ENCODE peak calls at places on chromosomes 4 and X, in five cellular contexts. O is HepG2, T is H1, G is GM12878, H is HCT116. Z is an unnamed sample.

GRCh38 chrX:50470103-50471031 is at the start of gene DGKK:
- DNase-seq in G (no peak), O (peak; percentile 67), T (no peak), H (no peak), Z (no peak)

GRCh38 chr4:102586002-102586643 is 85.0 kb downstream of the NFKB1 start:
- DNase-seq in H (no peak), O (no peak), T (no peak), G (peak; percentile 51), Z (no peak)

GRCh38 chr4:113446019-113446418 is 315.5 kb downstream of the CAMK2D start:
- DNase-seq in H (peak; percentile 98), G (no peak), T (no peak), O (peak; percentile 24), Z (no peak)

GRCh38 chr4:44046491-44046890 is 402.1 kb downstream of the KCTD8 start:
- DNase-seq in T (no peak), H (no peak), G (no peak), O (no peak), Z (no peak)

GRCh38 chrX:6225307-6226052 is 3.2 kb downstream of the NLGN4X start:
- DNase-seq in G (no peak), T (no peak), O (no peak), H (no peak), Z (peak; percentile 4)

GRCh38 chr4:186771624-186772023 is 48.0 kb upstream of the FAT1 start:
- DNase-seq in H (no peak), O (no peak), T (no peak), G (no peak), Z (no peak)

GRCh38 chrX:10089378-10089795 is 67.4 kb upstream of the CLCN4 start:
- DNase-seq in H (no peak), G (no peak), O (no peak), T (no peak), Z (no peak)

GRCh38 chr4:2332976-2333319 is 71.0 kb upstream of the MXD4 start:
- DNase-seq in H (no peak), G (no peak), O (no peak), T (no peak), Z (no peak)

GRCh38 chrX:137646472-137646871 is 80.5 kb downstream of the ZIC3 start:
- DNase-seq in O (no peak), H (no peak), T (no peak), G (no peak), Z (no peak)

GRCh38 chr4:144351306-144351705 is 210.8 kb upstream of the GYPA start:
- DNase-seq in G (no peak), H (no peak), O (no peak), T (no peak), Z (no peak)

GRCh38 chr4:6472008-6472386 is 417 bp downstream of the PPP2R2C start:
- DNase-seq in H (no peak), O (no peak), G (no peak), T (no peak), Z (no peak)

GRCh38 chr4:121991968-121992367 is 40.1 kb upstream of the TRPC3 start:
- DNase-seq in T (no peak), G (no peak), O (no peak), H (no peak), Z (no peak)

GRCh38 chr4:149344436-149344835 is 471.2 kb downstream of the IQCM start:
- DNase-seq in H (no peak), T (no peak), O (no peak), G (no peak), Z (no peak)

DNA sequence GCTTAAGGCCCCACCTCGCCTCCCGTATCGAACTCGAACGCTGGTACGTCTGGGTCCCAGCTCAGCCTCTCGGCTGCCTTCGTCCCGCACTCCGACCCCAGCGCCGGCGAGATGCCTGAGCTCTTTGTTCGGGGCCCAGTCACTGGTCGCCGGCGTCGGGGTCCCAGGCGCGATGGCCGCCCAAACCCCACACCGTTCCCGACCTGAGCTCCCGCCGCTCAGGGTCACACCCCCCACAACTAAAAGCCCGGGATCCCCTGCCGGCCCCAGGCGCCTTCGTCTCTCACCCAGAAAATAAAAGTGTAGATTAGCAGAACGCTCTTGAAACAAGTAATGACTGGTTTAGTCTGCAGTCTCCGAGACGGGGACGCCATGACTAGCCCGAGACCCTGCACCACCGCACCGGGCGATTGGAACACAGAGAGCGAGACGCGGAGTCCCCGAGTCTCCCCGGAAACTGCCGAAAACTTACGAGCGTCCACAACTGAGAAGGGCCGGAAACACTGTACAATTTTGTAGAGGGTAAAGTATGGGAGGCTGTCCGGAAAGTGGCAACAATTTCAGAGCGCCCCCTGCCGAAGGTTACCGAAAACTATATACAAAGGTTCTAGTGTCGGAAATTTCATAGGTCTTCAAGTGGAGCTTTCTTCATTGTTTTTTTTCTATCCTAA is at the start of gene TSPAN6:
- DNase-seq in O (peak; percentile 86), H (peak; percentile 81), T (peak; percentile 47), G (no peak), Z (peak; percentile 11)
- TF ChIP-seq RAD21 in O (peak; percentile 18), H (peak; percentile 46), T (peak; percentile 22), G (peak; percentile 14), Z (no peak)

GRCh38 chr4:182746876-182747275 is 170.3 kb downstream of the DCTD start:
- DNase-seq in H (no peak), G (no peak), T (no peak), O (no peak), Z (no peak)

GRCh38 chr4:182748949-182749348 is 168.2 kb downstream of the DCTD start:
- DNase-seq in G (no peak), O (no peak), H (no peak), T (no peak), Z (no peak)

GRCh38 chr4:182743815-182744214 is 173.4 kb downstream of the DCTD start:
- DNase-seq in H (no peak), G (no peak), T (no peak), O (no peak), Z (no peak)

GRCh38 chr4:182748283-182748682 is 168.9 kb downstream of the DCTD start:
- DNase-seq in O (no peak), T (no peak), G (no peak), H (no peak), Z (no peak)

GRCh38 chr4:182745268-182745667 is 171.9 kb downstream of the DCTD start:
- DNase-seq in O (no peak), T (no peak), G (no peak), H (no peak), Z (no peak)
- TF ChIP-seq SP1 in O (no peak), T (no peak), G (no peak), H (no peak), Z (no peak)

GRCh38 chrX:15790766-15791380 is 589 bp downstream of the ZRSR2 start:
- DNase-seq in T (no peak), O (no peak), G (peak; percentile 13), H (no peak), Z (no peak)
- TF ChIP-seq RAD21 in T (no peak), O (no peak), G (no peak), H (no peak), Z (no peak)

GRCh38 chr4:53778122-53778521 is 186.8 kb upstream of the LNX1 start:
- DNase-seq in G (no peak), H (no peak), O (no peak), T (no peak), Z (no peak)
- TF ChIP-seq SP1 in G (no peak), H (no peak), O (no peak), T (no peak), Z (no peak)

GRCh38 chr4:24992968-24993367 is 37.8 kb downstream of the LGI2 start:
- DNase-seq in G (no peak), H (no peak), O (no peak), T (no peak), Z (no peak)

GRCh38 chr4:24989327-24989726 is 41.4 kb downstream of the LGI2 start:
- DNase-seq in H (no peak), T (no peak), O (no peak), G (no peak), Z (no peak)

GRCh38 chr4:24984602-24985532 is 45.9 kb downstream of the LGI2 start:
- DNase-seq in O (no peak), G (no peak), H (no peak), T (no peak), Z (no peak)

GRCh38 chr4:24991015-24991414 is 39.7 kb downstream of the LGI2 start:
- DNase-seq in G (no peak), O (no peak), H (no peak), T (no peak), Z (no peak)

GRCh38 chr4:24988776-24989175 is 42.0 kb downstream of the LGI2 start:
- DNase-seq in H (peak; percentile 13), G (no peak), O (peak; percentile 13), T (peak; percentile 67), Z (peak; percentile 27)
- TF ChIP-seq RAD21 in H (peak; percentile 61), G (peak; percentile 26), O (no peak), T (peak; percentile 97), Z (peak; percentile 12)

DNA sequence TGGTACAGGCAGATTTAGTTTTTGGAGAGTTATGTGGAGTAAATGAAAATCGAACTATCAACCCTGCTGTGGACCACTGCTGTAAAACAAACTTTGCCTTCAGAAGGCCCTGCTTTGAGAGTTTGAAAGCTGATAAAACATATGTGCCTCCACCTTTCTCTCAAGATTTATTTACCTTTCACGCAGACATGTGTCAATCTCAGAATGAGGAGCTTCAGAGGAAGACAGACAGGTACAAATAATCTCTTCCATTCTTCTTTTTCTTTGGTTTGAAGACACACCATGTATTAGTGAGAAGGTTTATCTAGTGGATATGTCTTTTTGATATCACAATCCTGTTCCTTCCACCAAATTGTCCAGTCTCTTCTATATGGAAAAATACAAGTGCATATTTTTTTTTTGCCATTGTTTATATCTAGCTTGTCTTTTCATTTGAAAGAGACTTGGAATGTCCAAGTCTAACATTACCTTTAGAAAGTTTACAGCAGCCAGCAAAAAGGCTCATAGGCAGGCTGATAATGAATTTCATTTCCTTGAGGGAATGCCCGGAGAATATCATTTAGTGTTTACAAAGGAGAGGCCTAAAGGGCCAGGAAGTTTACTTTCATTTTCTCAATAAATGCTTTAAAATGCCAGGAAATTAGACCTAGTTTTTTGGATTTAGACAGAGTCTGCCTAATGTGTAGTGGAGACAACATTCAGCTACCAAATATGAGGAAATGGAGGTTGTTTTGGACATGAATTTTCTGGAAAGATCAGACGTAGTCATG is 18.6 kb downstream of the AFM start:
- DNase-seq in T (no peak), G (no peak), O (no peak), H (no peak), Z (no peak)
- TF ChIP-seq SP1 in T (no peak), G (no peak), O (no peak), H (no peak), Z (no peak)

Z was measured in K562.